ENCODE peak calls at places on chromosomes 1 and 21, in four cellular contexts. Z, G, E and I are unnamed samples.

GRCh38 chr1:26360807-26361604 is 7.1 kb upstream of the CRYBG2 start:
- DNase-seq in Z (no peak), G (no peak), E (no peak), I (no peak)

GRCh38 chr1:100731758-100732157 is 12.2 kb downstream of the VCAM1 start:
- DNase-seq in Z (no peak), G (no peak), E (no peak), I (no peak)

GRCh38 chr1:91766883-91767282 is 119.1 kb downstream of the TGFBR3 start:
- DNase-seq in Z (no peak), G (no peak), E (no peak), I (no peak)

GRCh38 chr1:42453386-42453785 is 2.4 kb downstream of the ZMYND12 start:
- DNase-seq in Z (no peak), G (no peak), E (no peak), I (no peak)

GRCh38 chr21:40377135-40377534 is 469.8 kb downstream of the DSCAM start:
- DNase-seq in Z (peak; percentile 55), G (no peak), E (no peak), I (no peak)

GRCh38 chr1:27001570-27002360 is 8.3 kb downstream of the TRNP1 start:
- DNase-seq in Z (no peak), G (peak; percentile 64), E (no peak), I (no peak)

GRCh38 chr1:51014878-51015277 is 44.8 kb downstream of the CDKN2C start:
- DNase-seq in Z (no peak), G (no peak), E (no peak), I (no peak)

GRCh38 chr1:172658871-172659453 is at the start of gene FASLG:
- DNase-seq in Z (peak; percentile 75), G (no peak), E (no peak), I (no peak)

GRCh38 chr21:26148834-26149354 is 21.7 kb downstream of the APP start:
- DNase-seq in Z (no peak), G (no peak), E (no peak), I (no peak)

GRCh38 chr1:118247593-118247992 is 62.6 kb upstream of the SPAG17 start:
- DNase-seq in Z (no peak), G (no peak), E (no peak), I (no peak)

GRCh38 chr1:184940226-184940625 is 34.1 kb downstream of the NIBAN1 start:
- DNase-seq in Z (no peak), G (no peak), E (no peak), I (peak; percentile 36)

GRCh38 chr21:24823247-24823646 is 784.0 kb downstream of the MRPL39 start:
- DNase-seq in Z (no peak), G (no peak), E (no peak), I (no peak)

GRCh38 chr21:44010429-44010828 is 1.7 kb upstream of the TRAPPC10 start:
- DNase-seq in Z (no peak), G (no peak), E (no peak), I (no peak)

GRCh38 chr21:44011774-44012473 is at the start of gene TRAPPC10:
- DNase-seq in Z (peak; percentile 97), G (peak; percentile 92), E (peak; percentile 75), I (no peak)

GRCh38 chr21:44012474-44013379 is 618 bp downstream of the TRAPPC10 start:
- DNase-seq in Z (peak; percentile 92), G (peak; percentile 82), E (no peak), I (no peak)

GRCh38 chr21:44013380-44014088 is 1.4 kb downstream of the TRAPPC10 start:
- DNase-seq in Z (no peak), G (no peak), E (no peak), I (no peak)

DNA sequence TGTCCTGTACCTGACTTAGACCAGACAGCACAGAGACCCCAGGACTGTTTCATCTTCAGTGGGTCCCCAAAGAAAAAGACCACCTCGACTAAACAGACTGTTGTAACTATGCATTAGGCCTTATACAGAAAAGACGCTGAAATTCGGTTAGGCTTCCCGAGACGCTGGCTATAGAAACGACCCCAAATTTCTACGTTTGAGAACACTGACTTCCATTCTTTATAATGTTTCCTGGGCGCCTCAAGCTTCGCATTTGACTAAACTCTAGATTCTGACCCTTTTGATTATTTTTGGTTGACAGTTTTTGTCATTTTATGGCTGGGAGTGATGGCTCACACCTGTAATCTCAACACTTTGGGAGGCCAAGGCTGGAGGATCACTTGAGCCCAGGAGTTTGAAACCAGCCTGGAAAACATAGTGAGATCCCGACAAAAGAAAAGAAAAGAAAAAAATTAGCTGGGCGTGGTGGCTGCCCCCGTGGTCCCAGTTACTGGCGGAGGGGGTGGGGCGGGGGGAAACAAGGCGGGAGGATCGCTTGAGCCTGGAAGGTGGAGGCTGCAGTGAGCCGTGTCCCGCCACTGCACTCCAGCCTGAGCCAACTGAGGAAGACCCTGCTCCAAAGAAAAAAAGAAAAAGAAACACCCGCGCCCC is 861 bp upstream of the TRAPPC10 start:
- DNase-seq in Z (no peak), G (no peak), E (no peak), I (no peak)
- H3K4me3 ChIP-seq in Z (peak overlapping the region; percentile 80), G (peak overlapping the region; percentile 99), E (peak overlapping the region; percentile 88), I (peak overlapping the region; percentile 78)

GRCh38 chr1:95139039-95139438 is 21.9 kb downstream of the TLCD4 start:
- DNase-seq in Z (no peak), G (no peak), E (no peak), I (no peak)
- TF ChIP-seq CTCF in Z (no peak), G (no peak), E (no peak), I (no peak)

DNA sequence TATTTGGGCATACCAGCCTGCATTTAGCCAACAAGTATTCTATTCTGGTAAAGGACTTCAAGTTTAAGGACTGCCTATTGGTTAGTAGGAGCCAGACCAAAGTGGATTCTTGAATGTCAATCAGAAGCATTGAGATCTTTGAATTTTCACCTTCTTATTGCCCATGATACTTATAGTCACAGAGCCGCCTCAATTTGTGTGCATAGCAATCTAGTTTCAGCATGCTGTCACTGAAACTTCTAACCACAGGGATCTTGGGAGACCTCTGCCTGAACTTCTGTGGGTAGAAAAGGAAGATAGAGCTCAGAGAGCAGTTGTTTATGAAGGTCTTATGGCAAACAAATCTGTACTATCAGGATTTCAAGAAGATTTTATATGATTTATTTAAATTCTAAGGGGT is 501.4 kb upstream of the USP24 start:
- DNase-seq in Z (no peak), G (no peak), E (no peak), I (no peak)
- H3K4me3 ChIP-seq in Z (no peak overlapping the region), G (no peak overlapping the region), E (no peak overlapping the region), I (no peak overlapping the region)

GRCh38 chr1:73627723-73628122 is 570.3 kb downstream of the LRRIQ3 start:
- DNase-seq in Z (no peak), G (no peak), E (no peak), I (no peak)
- TF ChIP-seq CTCF in Z (no peak), G (no peak), E (no peak), I (no peak)

GRCh38 chr1:211469938-211470529 is 21.9 kb downstream of the RD3 start:
- DNase-seq in Z (peak; percentile 88), G (peak; percentile 80), E (no peak), I (no peak)
- H3K4me3 ChIP-seq in Z (no peak overlapping the region), G (no peak overlapping the region), E (no peak overlapping the region), I (no peak overlapping the region)